ENCODE peak calls at places on chromosomes 2 and 18, in six cellular contexts. J is SK-N-SH, D is H1, S is GM12891, C is HepG2, L is K562. B is an unnamed sample.

GRCh38 chr2:177169810-177170514 is 42.6 kb upstream of the HNRNPA3 start:
- DNase-seq in J (no peak), D (no peak), S (no peak), C (peak; percentile 86), L (no peak), B (peak; percentile 20)

GRCh38 chr2:167640096-167640495 is 607.3 kb downstream of the STK39 start:
- DNase-seq in J (no peak), D (no peak), S (no peak), C (no peak), L (no peak), B (no peak)

GRCh38 chr2:72271766-72272615 is 124.3 kb upstream of the CYP26B1 start:
- DNase-seq in J (no peak), D (no peak), S (no peak), C (no peak), L (no peak), B (no peak)

GRCh38 chr18:55152801-55153200 is 193.5 kb upstream of the CCDC68 start:
- DNase-seq in J (no peak), D (no peak), S (no peak), C (no peak), L (no peak), B (no peak)

GRCh38 chr2:1455466-1455865 is 42.2 kb downstream of the TPO start:
- DNase-seq in J (no peak), D (no peak), S (no peak), C (no peak), L (no peak), B (no peak)

GRCh38 chr2:232441147-232441651 is 14.8 kb upstream of the ALPI start:
- DNase-seq in J (peak; percentile 11), D (no peak), S (no peak), C (no peak), L (no peak), B (no peak)

GRCh38 chr2:26033270-26033768 is 565 bp upstream of the RAB10 start:
- DNase-seq in J (no peak), D (peak; percentile 87), S (peak; percentile 69), C (peak; percentile 82), L (peak; percentile 69), B (no peak)

GRCh38 chr18:12851709-12852108 is 32.3 kb downstream of the PTPN2 start:
- DNase-seq in J (no peak), D (no peak), S (no peak), C (no peak), L (no peak), B (no peak)

GRCh38 chr2:64692401-64692800 is 38.7 kb upstream of the SERTAD2 start:
- DNase-seq in J (no peak), D (no peak), S (no peak), C (no peak), L (peak; percentile 39), B (no peak)

GRCh38 chr2:183078163-183078466 is 432 bp upstream of the DUSP19 start:
- DNase-seq in J (peak; percentile 76), D (no peak), S (no peak), C (no peak), L (no peak), B (no peak)

GRCh38 chr2:67453365-67453764 is 56.2 kb downstream of the ETAA1 start:
- DNase-seq in J (no peak), D (no peak), S (no peak), C (no peak), L (no peak), B (no peak)

GRCh38 chr2:104734937-104735586 is 118.9 kb upstream of the POU3F3 start:
- DNase-seq in J (no peak), D (no peak), S (no peak), C (no peak), L (no peak), B (no peak)

GRCh38 chr18:48801728-48802542 is 148.8 kb downstream of the SMAD7 start:
- DNase-seq in J (no peak), D (peak; percentile 33), S (no peak), C (no peak), L (no peak), B (no peak)

GRCh38 chr18:4292696-4293095 is 162.4 kb downstream of the DLGAP1 start:
- DNase-seq in J (no peak), D (no peak), S (no peak), C (no peak), L (no peak), B (no peak)

GRCh38 chr2:239264838-239265651 is 135.8 kb downstream of the HDAC4 start:
- DNase-seq in J (no peak), D (no peak), S (peak; percentile 65), C (no peak), L (peak; percentile 54), B (peak; percentile 57)

DNA sequence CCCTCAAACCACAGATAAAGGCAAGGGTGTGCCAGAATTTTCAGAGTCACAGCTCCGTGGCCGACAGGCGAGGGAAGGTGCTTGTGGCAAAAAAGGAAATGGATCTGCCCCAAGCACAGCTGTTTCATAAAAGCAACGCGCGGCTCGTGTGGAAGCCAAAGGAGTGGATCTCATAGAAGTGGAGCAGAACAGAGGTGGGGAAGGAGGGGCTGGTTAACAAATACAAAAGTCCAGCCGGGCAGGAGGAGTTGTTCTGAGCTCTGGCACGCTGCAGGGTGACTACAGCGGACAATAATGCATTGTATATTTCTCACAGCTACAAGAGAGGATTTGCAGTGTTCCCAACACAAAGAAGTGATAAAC is 72.0 kb downstream of the EDAR start:
- DNase-seq in J (no peak), D (no peak), S (no peak), C (peak; percentile 47), L (no peak), B (no peak)
- TF ChIP-seq TAF1 in J (no peak), D (no peak), S (no peak), C (no peak), L (no peak), B (no peak)

DNA sequence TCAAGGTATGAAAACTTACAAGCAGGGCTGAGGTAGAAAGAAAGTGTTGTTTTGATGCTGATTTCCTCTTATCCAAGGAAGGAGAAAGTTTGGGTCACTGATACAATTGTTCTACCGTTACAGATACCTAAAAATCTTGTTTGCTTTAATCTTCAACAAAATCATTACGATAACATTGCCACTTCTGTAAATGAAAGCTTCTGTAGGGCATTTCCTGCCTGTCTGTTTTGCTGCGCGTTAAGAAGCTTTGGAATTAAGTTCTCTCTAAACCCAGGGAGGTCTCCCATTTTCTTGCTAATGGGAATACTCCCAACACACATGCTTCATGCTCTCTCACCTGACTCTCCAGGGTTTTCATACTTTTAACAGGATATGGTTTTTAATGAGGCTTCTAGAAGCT is 258.5 kb downstream of the PTGR3 start:
- DNase-seq in J (no peak), D (no peak), S (no peak), C (no peak), L (no peak), B (no peak)
- TF ChIP-seq TAF1 in J (no peak), D (no peak), S (no peak), C (no peak), L (no peak), B (no peak)

DNA sequence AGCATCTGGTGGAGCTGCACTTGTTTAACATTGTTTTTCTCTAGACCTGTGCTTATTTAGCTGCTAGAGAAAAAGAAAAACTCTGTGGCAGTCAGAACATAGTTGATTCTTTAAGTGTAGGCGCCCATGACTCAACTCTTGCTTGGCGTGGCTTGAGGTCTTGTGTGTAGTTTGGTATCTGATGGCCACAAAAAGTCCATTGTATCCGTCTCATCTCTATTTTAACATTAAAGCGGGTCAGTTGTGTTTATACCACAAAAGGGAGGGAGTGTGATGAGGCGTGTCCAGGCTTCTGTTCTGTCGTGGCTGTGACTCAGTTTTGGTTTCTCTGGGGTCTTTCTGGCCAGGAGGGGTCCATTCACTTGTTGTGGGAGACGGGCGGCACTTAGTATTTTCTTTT is 24.2 kb upstream of the UGT1A8 start:
- DNase-seq in J (no peak), D (no peak), S (no peak), C (no peak), L (no peak), B (no peak)
- TF ChIP-seq TAF1 in J (no peak), D (no peak), S (no peak), C (no peak), L (no peak), B (no peak)

GRCh38 chr18:23352042-23352441 is 101.0 kb upstream of the RIOK3 start:
- DNase-seq in J (no peak), D (no peak), S (no peak), C (no peak), L (no peak), B (no peak)
- TF ChIP-seq TAF1 in J (no peak), D (no peak), S (no peak), C (no peak), L (no peak), B (no peak)

GRCh38 chr2:128786800-128787478 is 468.3 kb upstream of the HS6ST1 start:
- DNase-seq in J (no peak), D (peak; percentile 50), S (no peak), C (no peak), L (no peak), B (no peak)
- TF ChIP-seq TAF1 in J (no peak), D (no peak), S (no peak), C (no peak), L (no peak), B (no peak)

GRCh38 chr2:74201196-74201595 is 2.8 kb downstream of the MTHFD2 start:
- DNase-seq in J (no peak), D (no peak), S (no peak), C (no peak), L (no peak), B (no peak)
- TF ChIP-seq TAF1 in J (no peak), D (no peak), S (no peak), C (no peak), L (no peak), B (no peak)

DNA sequence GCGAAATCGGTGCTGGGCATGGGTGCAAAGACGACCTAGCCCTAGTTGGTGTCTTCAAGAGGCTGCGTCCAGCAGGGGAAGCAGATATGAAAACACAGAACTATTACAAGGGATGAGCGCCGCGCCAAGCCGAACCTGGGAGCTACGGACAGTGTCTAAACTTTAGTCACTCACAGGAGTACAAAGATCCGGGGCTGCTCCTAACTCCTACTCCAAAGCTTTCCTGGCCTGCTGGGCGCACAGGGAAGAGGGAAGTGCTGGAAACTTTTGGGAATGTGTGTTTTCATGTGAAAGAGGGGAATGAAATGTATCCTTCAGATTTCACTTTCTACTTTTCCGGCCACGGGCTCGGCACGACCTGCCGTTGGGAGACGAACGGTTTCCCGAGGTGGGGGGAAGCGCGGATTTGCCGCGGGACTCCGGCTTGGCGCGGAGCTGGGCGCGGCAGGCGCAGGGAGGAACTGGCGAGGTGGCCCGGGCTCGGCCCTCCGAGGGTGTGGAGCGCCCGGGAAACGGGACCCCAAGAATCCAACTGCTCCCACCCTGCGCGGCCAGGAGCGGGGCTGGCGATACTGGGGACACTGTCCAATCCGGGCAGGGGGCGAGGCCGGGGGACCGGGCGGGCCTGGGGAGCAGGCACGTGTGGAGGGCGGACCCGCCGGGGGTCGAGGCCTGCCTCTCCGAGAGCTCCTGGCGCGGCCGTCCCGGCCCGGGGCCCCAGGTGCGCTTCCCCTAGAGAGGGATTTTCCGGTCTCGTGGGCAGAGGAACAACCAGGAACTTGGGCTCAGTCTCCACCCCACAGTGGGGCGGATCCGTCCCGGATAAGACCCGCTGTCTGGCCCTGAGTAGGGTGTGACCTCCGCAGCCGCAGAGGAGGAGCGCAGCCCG is at the start of gene ANXA4:
- DNase-seq in J (peak; percentile 88), D (peak; percentile 86), S (peak; percentile 61), C (peak; percentile 90), L (peak; percentile 85), B (peak; percentile 68)
- TF ChIP-seq TAF1 in J (no peak), D (peak; percentile 46), S (peak; percentile 65), C (peak; percentile 87), L (peak; percentile 15), B (no peak)

B was measured in GM12892.